ENCODE peak calls at places on chromosomes 3 and 15, in eight cellular contexts. F is adrenal gland, T is ascending aorta, L is sigmoid colon, A is GM23338, S is upper lobe of right lung, U is LNCaP clone FGC, B is SK-N-SH. J is an unnamed sample.

GRCh38 chr3:161333696-161334095 is 37.6 kb downstream of the SPTSSB start:
- DNase-seq in B (no peak), A (no peak), F (no peak), T (no peak), S (peak), U (no peak), L (no peak), J (no peak)

GRCh38 chr3:148211725-148212124 is 486.0 kb upstream of the AGTR1 start:
- DNase-seq in S (no peak), T (no peak), U (no peak), A (no peak), F (no peak), L (no peak), B (no peak), J (peak)

GRCh38 chr3:55481067-55481917 is 5.8 kb downstream of the WNT5A start:
- DNase-seq in L (no peak), S (peak), U (no peak), A (peak), B (peak), T (no peak), F (no peak), J (peak)

GRCh38 chr3:67484085-67484484 is 170.3 kb downstream of the SUCLG2 start:
- DNase-seq in F (no peak), U (no peak), B (no peak), L (no peak), S (no peak), T (no peak), A (no peak), J (no peak)

GRCh38 chr15:81309647-81310460 is 14.1 kb downstream of the STARD5 start:
- DNase-seq in T (no peak), A (no peak), S (no peak), B (no peak), L (no peak), U (no peak), F (no peak), J (no peak)

GRCh38 chr3:146544013-146544928 is at the start of gene PLSCR1:
- DNase-seq in A (peak), B (peak), S (peak), T (peak), F (peak), L (peak), U (peak), J (peak)

GRCh38 chr3:66938338-66938963 is 59.7 kb upstream of the KBTBD8 start:
- DNase-seq in S (no peak), A (peak), F (peak), L (no peak), U (peak), B (peak), T (no peak), J (peak)

GRCh38 chr3:129021140-129021551 is 20.0 kb downstream of the EFCC1 start:
- DNase-seq in T (no peak), S (peak), L (no peak), F (no peak), B (no peak), A (no peak), U (no peak), J (no peak)

GRCh38 chr3:31159331-31160039 is 265.0 kb upstream of the GADL1 start:
- DNase-seq in L (no peak), S (no peak), B (no peak), U (no peak), A (no peak), T (no peak), F (no peak), J (no peak)

GRCh38 chr3:175343946-175344345 is 484.8 kb downstream of the NAALADL2 start:
- DNase-seq in A (no peak), T (no peak), F (no peak), B (no peak), L (no peak), U (no peak), S (no peak), J (no peak)

GRCh38 chr3:185519021-185519420 is 20.2 kb upstream of the TMEM41A start:
- DNase-seq in T (no peak), F (no peak), L (no peak), A (peak), S (no peak), U (no peak), B (no peak), J (peak)

GRCh38 chr3:102036472-102036871 is 187.2 kb downstream of the NFKBIZ start:
- DNase-seq in U (no peak), A (no peak), T (no peak), L (no peak), F (no peak), S (no peak), B (no peak), J (no peak)

GRCh38 chr3:109702252-109702651 is 364.9 kb upstream of the DPPA4 start:
- DNase-seq in T (no peak), A (no peak), S (no peak), F (no peak), U (no peak), L (no peak), B (no peak), J (peak)

GRCh38 chr15:64622410-64623260 is 152.8 kb downstream of the RBPMS2 start:
- DNase-seq in B (no peak), T (no peak), U (no peak), S (no peak), L (no peak), F (no peak), A (no peak), J (no peak)

GRCh38 chr3:66298591-66298990 is 77.8 kb downstream of the SLC25A26 start:
- DNase-seq in T (no peak), A (no peak), F (no peak), B (no peak), S (no peak), L (no peak), U (no peak), J (no peak)

GRCh38 chr3:106337116-106337515 is 468.3 kb upstream of the CBLB start:
- DNase-seq in B (no peak), T (no peak), A (no peak), F (no peak), U (no peak), S (no peak), L (no peak), J (peak)

GRCh38 chr3:149487598-149488197 is 13.2 kb downstream of the TM4SF4 start:
- DNase-seq in A (peak), S (no peak), F (no peak), B (no peak), T (no peak), L (no peak), U (no peak), J (no peak)

GRCh38 chr15:22903961-22904534 is 65.6 kb downstream of the NIPA2 start:
- DNase-seq in F (no peak), U (no peak), L (no peak), A (no peak), T (no peak), S (no peak), B (no peak), J (no peak)

GRCh38 chr3:179046497-179047353 is 24.9 kb downstream of the ZMAT3 start:
- DNase-seq in B (no peak), F (no peak), T (no peak), S (no peak), U (no peak), L (no peak), A (no peak), J (peak)

GRCh38 chr3:185552358-185552877 is at the start of gene LIPH:
- DNase-seq in A (peak), L (no peak), T (no peak), F (no peak), S (no peak), U (no peak), B (no peak), J (peak)

GRCh38 chr3:43732747-43733425 is 42.1 kb downstream of the ABHD5 start:
- DNase-seq in F (no peak), B (no peak), A (no peak), T (no peak), U (no peak), L (no peak), S (no peak), J (peak)

GRCh38 chr15:41727143-41727542 is 47.1 kb upstream of the MAPKBP1 start:
- DNase-seq in U (no peak), F (no peak), L (no peak), S (no peak), T (no peak), A (no peak), B (no peak), J (no peak)

GRCh38 chr15:89105147-89105546 is 16.9 kb downstream of the ABHD2 start:
- DNase-seq in U (no peak), S (no peak), F (no peak), T (no peak), B (no peak), L (no peak), A (no peak), J (peak)

GRCh38 chr3:40237892-40238571 is 71.5 kb upstream of the EIF1B start:
- DNase-seq in A (peak), B (peak), S (no peak), T (no peak), F (no peak), L (no peak), U (no peak), J (peak)

GRCh38 chr15:86231864-86232801 is 152.5 kb downstream of the AGBL1 start:
- DNase-seq in F (peak), U (peak), S (no peak), L (no peak), T (no peak), B (peak), A (peak), J (peak)

DNA sequence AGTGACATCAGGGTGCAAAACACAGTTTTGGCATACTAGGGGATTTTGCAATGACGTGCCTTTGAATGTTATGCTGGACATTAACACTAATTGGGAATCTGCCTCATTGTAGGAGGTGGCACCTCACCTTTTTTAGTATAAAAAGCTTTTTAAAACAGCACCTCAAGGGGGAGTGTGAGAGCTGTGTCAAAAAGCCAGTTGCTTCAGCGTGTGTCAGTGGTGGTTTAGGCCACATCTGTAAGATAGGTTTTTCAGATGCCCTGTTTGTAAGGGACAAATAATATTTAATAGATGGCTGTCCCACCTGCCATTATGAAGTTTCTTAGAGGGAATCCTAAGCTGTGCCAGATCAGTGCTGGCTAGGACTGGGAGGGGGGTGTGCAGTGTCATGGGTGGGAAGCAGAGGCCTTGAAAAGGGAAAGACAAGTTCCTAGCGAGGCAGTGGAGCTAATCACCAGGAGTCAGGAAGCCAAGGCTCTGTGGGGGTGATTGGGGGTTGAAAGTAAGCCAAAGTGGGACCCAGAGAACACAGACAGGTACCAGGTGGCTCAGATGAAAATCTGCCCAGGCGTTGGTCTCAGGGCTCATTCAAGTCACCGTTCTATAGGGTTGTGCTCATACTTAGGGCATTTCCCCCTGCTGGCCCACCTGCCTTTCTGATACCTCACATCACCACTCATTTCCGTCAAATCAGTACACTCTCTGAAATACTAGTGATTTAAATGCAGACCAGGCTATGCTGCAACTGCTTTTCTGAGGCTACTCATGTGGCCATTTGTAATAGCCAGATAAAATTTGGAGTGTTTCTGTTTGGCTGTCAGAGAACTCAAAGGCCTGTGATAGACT is 120.5 kb downstream of the BBX start:
- DNase-seq in L (no peak), F (no peak), S (no peak), U (no peak), T (no peak), A (peak), B (no peak), J (peak)
- TF ChIP-seq CTCF in L (no peak), F (peak), S (peak), U (peak), T (no peak), A (peak), B (peak), J (peak)

GRCh38 chr3:45667569-45667967 is 21.6 kb upstream of the SACM1L start:
- DNase-seq in B (no peak), U (no peak), T (no peak), S (no peak), A (no peak), F (no peak), L (no peak), J (no peak)
- H3K4me3 ChIP-seq in B (no peak), U (no peak), T (no peak), S (no peak), A (no peak), F (no peak), L (no peak), J (no peak)

GRCh38 chr3:140274429-140274828 is 339.4 kb downstream of the CLSTN2 start:
- DNase-seq in T (no peak), F (no peak), B (no peak), S (no peak), A (no peak), L (no peak), U (no peak), J (no peak)

GRCh38 chr3:140273542-140274195 is 338.7 kb downstream of the CLSTN2 start:
- DNase-seq in F (no peak), S (no peak), A (no peak), U (no peak), L (no peak), B (no peak), T (no peak), J (no peak)

GRCh38 chr3:140277886-140278285 is 342.9 kb downstream of the CLSTN2 start:
- DNase-seq in T (no peak), L (no peak), B (no peak), U (no peak), S (no peak), F (no peak), A (no peak), J (no peak)

GRCh38 chr3:140276698-140277097 is 341.7 kb downstream of the CLSTN2 start:
- DNase-seq in B (no peak), L (no peak), S (no peak), T (no peak), A (peak), F (peak), U (no peak), J (peak)
- TF ChIP-seq CTCF in B (no peak), L (no peak), S (peak), T (no peak), A (peak), F (peak), U (peak), J (no peak)

DNA sequence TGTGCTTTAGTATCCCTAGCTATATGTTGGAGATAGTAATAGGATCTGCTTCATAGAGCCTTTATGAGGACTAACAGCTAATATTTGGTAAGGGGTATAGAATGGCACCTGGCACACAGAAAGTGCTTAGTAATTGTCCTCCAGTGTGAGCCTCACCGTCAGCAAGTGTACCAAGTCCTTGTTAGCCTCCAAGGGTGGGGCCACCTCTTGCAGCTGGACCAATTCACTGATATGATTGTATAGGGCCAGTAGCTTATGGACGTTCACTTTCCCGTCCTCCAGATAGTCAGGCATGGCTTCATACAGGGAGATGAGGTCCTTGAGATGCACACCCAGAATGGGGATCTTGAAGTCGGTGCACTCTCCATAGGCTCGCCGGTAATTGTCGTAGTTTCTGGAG is 53.6 kb downstream of the FAM98B start:
- DNase-seq in L (no peak), F (no peak), B (no peak), A (no peak), S (no peak), U (no peak), T (no peak), J (no peak)
- H3K4me3 ChIP-seq in L (no peak), F (no peak), B (no peak), A (no peak), S (no peak), U (no peak), T (no peak), J (no peak)

J was measured in epithelial cell of esophagus.